ENCODE peak calls at places on chromosomes 1 and 21, in eight cellular contexts. Z is mucosa of descending colon; D is HTR-8/SVneo; E is NCI-H510A treated with DMSO at 0.1 percent for 48 hours; J is activated naive CD8-positive, alpha-beta T cell treated with anti-CD3 and anti-CD28 coated beads, Interleukin-2, amount 50 U/mL, for 24 hours; B is epithelial cell of proximal tubule; M is EL; K is stimulated activated CD4-positive, alpha-beta T cell treated with anti-CD3 and anti-CD28 coated beads, Interleukin-2, amount 100 ng/mL, for 48 hours. A is an unnamed sample.
A peak's percentile ranks its signal among the peaks of the same experiment; 100 is the strongest.

GRCh38 chr1:182337736-182338571 is 53.6 kb downstream of the GLUL start:
- DNase-seq in M (no peak), E (peak; percentile 41), J (no peak), K (no peak), Z (no peak), B (no peak), D (no peak), A (no peak)

GRCh38 chr1:246791303-246791918 is 67.2 kb downstream of the SCCPDH start:
- DNase-seq in E (no peak), Z (no peak), D (no peak), J (no peak), B (no peak), K (no peak), M (no peak), A (no peak)

GRCh38 chr1:54887665-54888071 is 673 bp upstream of the DHCR24 start:
- DNase-seq in B (no peak), M (no peak), D (no peak), Z (no peak), E (peak; percentile 56), J (no peak), K (no peak), A (no peak)

GRCh38 chr1:220734571-220735326 is 13.4 kb upstream of the MTARC2 start:
- DNase-seq in E (peak; percentile 4), B (peak; percentile 68), M (peak; percentile 81), J (no peak), Z (no peak), K (no peak), D (peak; percentile 64), A (no peak)

GRCh38 chr21:33937146-33937545 is 21.5 kb upstream of the ATP5PO start:
- DNase-seq in K (no peak), Z (no peak), J (no peak), M (no peak), B (no peak), E (no peak), D (no peak), A (no peak)

GRCh38 chr1:183238071-183238470 is 52.0 kb downstream of the LAMC2 start:
- DNase-seq in Z (no peak), J (no peak), M (peak; percentile 88), E (no peak), K (no peak), B (no peak), D (peak; percentile 22), A (no peak)

GRCh38 chr1:203486618-203487370 is 7.2 kb upstream of the OPTC start:
- DNase-seq in E (no peak), J (no peak), K (no peak), M (no peak), Z (no peak), B (no peak), D (no peak), A (no peak)

GRCh38 chr1:44784094-44785026 is 3.6 kb downstream of the BEST4 start:
- DNase-seq in K (no peak), D (no peak), M (no peak), E (no peak), B (no peak), J (no peak), Z (peak; percentile 66), A (no peak)

GRCh38 chr21:31064803-31065202 is 26.5 kb upstream of the KRTAP19-8 start:
- DNase-seq in Z (no peak), J (no peak), E (no peak), D (no peak), M (no peak), K (no peak), B (no peak), A (no peak)

A was measured in GM18507.